ENCODE peak calls at places on chromosomes 13 and 19, in seven cellular contexts. X is foreskin fibroblast, U is heart left ventricle, C is GM12878, K is progenitor cell of endocrine pancreas, J is neural progenitor cell, W is body of pancreas. I is an unnamed sample.

GRCh38 chr13:45255253-45255987 is 54.6 kb upstream of the KCTD4 start:
- DNase-seq in X (no peak), U (no peak), J (no peak), C (no peak), W (no peak), K (no peak), I (no peak)

GRCh38 chr13:98576963-98577822 is at the start of gene STK24:
- DNase-seq in X (peak), U (peak), C (no peak), J (peak), W (peak), K (peak), I (peak)

GRCh38 chr13:27794921-27795717 is 2.8 kb downstream of the GSX1 start:
- DNase-seq in U (no peak), K (no peak), J (peak), C (no peak), X (no peak), W (no peak), I (no peak)

GRCh38 chr13:74047925-74048324 is 86.3 kb downstream of the KLF12 start:
- DNase-seq in U (no peak), J (peak), C (no peak), X (no peak), K (no peak), W (no peak), I (no peak)

GRCh38 chr19:32902448-32902847 is 32.9 kb upstream of the SLC7A9 start:
- DNase-seq in U (no peak), J (no peak), W (no peak), C (no peak), X (no peak), K (no peak), I (no peak)

GRCh38 chr19:29887498-29887897 is 54.5 kb upstream of the URI1 start:
- DNase-seq in J (no peak), W (no peak), C (no peak), U (no peak), X (peak), K (no peak), I (no peak)

GRCh38 chr13:86087241-86087640 is 288.0 kb upstream of the SLITRK6 start:
- DNase-seq in U (no peak), C (no peak), X (no peak), W (no peak), K (no peak), J (no peak), I (no peak)

GRCh38 chr13:94371855-94372254 is 107.6 kb downstream of the DCT start:
- DNase-seq in J (no peak), C (no peak), W (no peak), U (no peak), K (no peak), X (no peak), I (no peak)

GRCh38 chr13:98105929-98106336 is 37.0 kb upstream of the FARP1 start:
- DNase-seq in K (no peak), X (peak), C (no peak), J (no peak), W (no peak), U (peak), I (no peak)

GRCh38 chr19:15252398-15253018 is 20.3 kb upstream of the EPHX3 start:
- DNase-seq in K (no peak), U (no peak), X (peak), C (no peak), W (no peak), J (peak), I (peak)

GRCh38 chr13:61414136-61414535 is 1.5 kb downstream of the PCDH20 start:
- DNase-seq in J (peak), K (no peak), W (no peak), C (no peak), X (no peak), U (no peak), I (no peak)

GRCh38 chr19:46755853-46756543 is 9.7 kb upstream of the STRN4 start:
- DNase-seq in K (no peak), W (no peak), U (no peak), C (no peak), J (no peak), X (no peak), I (no peak)

GRCh38 chr13:46341112-46341711 is 45.8 kb downstream of the RUBCNL start:
- DNase-seq in K (no peak), C (peak), W (no peak), X (peak), U (no peak), J (no peak), I (no peak)

GRCh38 chr19:45528149-45528743 is 21.0 kb downstream of the VASP start:
- DNase-seq in J (peak), W (peak), X (peak), U (peak), C (no peak), K (peak), I (no peak)

GRCh38 chr19:55197531-55197930 is 11.8 kb downstream of the PTPRH start:
- DNase-seq in C (no peak), X (peak), U (no peak), J (peak), W (no peak), K (no peak), I (no peak)

GRCh38 chr13:93262729-93263128 is 36.1 kb downstream of the GPC6 start:
- DNase-seq in C (no peak), K (no peak), W (no peak), J (no peak), X (peak), U (no peak), I (no peak)

GRCh38 chr13:97493471-97493870 is 59.5 kb downstream of the RAP2A start:
- DNase-seq in K (no peak), C (no peak), U (no peak), X (no peak), J (no peak), W (no peak), I (no peak)

GRCh38 chr19:7528522-7529245 is 6.3 kb downstream of the MCOLN1 start:
- DNase-seq in U (no peak), X (no peak), J (no peak), K (no peak), C (no peak), W (no peak), I (no peak)

GRCh38 chr13:95275322-95276118 is 25.7 kb downstream of the ABCC4 start:
- DNase-seq in X (peak), C (no peak), K (no peak), U (no peak), J (no peak), W (no peak), I (no peak)

GRCh38 chr13:73825143-73825542 is 309.1 kb downstream of the KLF12 start:
- DNase-seq in W (no peak), K (no peak), C (no peak), J (no peak), X (no peak), U (no peak), I (no peak)

GRCh38 chr13:59064042-59064441 is 1099.7 kb downstream of the DIAPH3 start:
- DNase-seq in W (no peak), U (no peak), J (no peak), K (no peak), C (no peak), X (no peak), I (no peak)

GRCh38 chr13:69618393-69618792 is 489.2 kb upstream of the ATXN8OS start:
- DNase-seq in J (no peak), C (no peak), W (no peak), K (no peak), U (no peak), X (no peak), I (no peak)

GRCh38 chr13:54261856-54262255 is 1233.2 kb downstream of the OLFM4 start:
- DNase-seq in C (no peak), U (no peak), J (no peak), K (no peak), W (no peak), X (no peak), I (no peak)

GRCh38 chr19:751501-752341 is 809 bp downstream of the MISP start:
- DNase-seq in W (no peak), J (no peak), C (no peak), K (no peak), U (peak), X (peak), I (no peak)

GRCh38 chr19:35348909-35349611 is 1.4 kb downstream of the FFAR1 start:
- DNase-seq in K (no peak), X (no peak), J (peak), W (no peak), U (no peak), C (no peak), I (no peak)

GRCh38 chr13:67023088-67023893 is 206.8 kb downstream of the PCDH9 start:
- DNase-seq in W (no peak), X (peak), C (no peak), K (no peak), U (no peak), J (peak), I (no peak)

GRCh38 chr13:48475230-48475629 is 57.6 kb downstream of the RCBTB2 start:
- DNase-seq in K (no peak), X (no peak), C (no peak), U (no peak), W (no peak), J (no peak), I (no peak)

GRCh38 chr19:1882089-1882785 is 3.1 kb downstream of the ABHD17A start:
- DNase-seq in U (no peak), K (no peak), J (peak), X (no peak), W (no peak), C (no peak), I (no peak)

GRCh38 chr13:29893438-29893837 is 43.0 kb upstream of the UBL3 start:
- DNase-seq in C (no peak), W (no peak), X (peak), U (no peak), K (no peak), J (no peak), I (no peak)

GRCh38 chr19:34228347-34228746 is 26.0 kb upstream of the GARRE1 start:
- DNase-seq in J (no peak), K (no peak), X (peak), U (no peak), W (no peak), C (no peak), I (no peak)

GRCh38 chr19:46744005-46744691 is 1.7 kb upstream of the FKRP start:
- DNase-seq in K (no peak), C (no peak), J (no peak), W (no peak), X (no peak), U (no peak), I (no peak)

GRCh38 chr13:37011002-37011401 is 10.4 kb downstream of the EXOSC8 start:
- DNase-seq in X (no peak), C (no peak), K (no peak), U (no peak), J (no peak), W (no peak), I (no peak)

GRCh38 chr19:6199240-6199983 is 63.9 kb downstream of the ACSBG2 start:
- DNase-seq in K (peak), W (peak), J (peak), C (peak), X (peak), U (peak), I (peak)
- TF ChIP-seq CTCF in K (peak), W (peak), J (peak), C (peak), X (peak), U (peak), I (peak)

DNA sequence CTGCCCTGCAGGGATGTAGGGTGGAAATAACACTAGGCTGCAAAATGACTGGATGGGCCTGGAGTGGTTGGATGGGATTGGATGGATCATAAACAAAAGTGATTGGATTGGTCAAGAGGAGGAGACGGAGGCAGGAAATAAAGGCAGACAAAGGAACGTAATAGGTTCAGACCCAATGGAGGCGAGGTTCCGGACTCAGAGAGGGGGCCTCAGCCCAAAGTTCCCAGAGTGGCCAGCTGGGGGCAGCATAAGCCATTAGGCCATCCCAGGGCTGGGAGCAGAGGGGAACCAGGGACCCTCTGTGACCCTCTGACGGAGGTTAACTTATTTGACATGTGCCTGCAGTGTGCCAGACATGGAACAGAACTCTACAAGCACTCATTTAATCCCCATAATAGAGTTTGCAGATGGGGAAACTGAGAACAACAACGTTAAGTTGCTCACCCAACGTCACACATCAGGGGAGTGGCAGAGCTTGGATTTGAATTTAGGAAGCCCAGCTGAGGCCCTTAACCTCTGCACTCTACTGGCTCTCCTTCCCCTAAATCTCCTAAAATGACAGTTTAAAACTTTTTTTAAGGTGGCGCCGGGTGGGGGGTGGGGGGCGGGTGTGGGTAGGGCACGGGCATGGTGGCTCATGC is 15.3 kb upstream of the MAP1S start:
- DNase-seq in W (peak), X (peak), C (no peak), U (no peak), K (no peak), J (peak), I (peak)
- TF ChIP-seq CTCF in W (peak), X (peak), C (peak), U (peak), K (peak), J (peak), I (peak)

DNA sequence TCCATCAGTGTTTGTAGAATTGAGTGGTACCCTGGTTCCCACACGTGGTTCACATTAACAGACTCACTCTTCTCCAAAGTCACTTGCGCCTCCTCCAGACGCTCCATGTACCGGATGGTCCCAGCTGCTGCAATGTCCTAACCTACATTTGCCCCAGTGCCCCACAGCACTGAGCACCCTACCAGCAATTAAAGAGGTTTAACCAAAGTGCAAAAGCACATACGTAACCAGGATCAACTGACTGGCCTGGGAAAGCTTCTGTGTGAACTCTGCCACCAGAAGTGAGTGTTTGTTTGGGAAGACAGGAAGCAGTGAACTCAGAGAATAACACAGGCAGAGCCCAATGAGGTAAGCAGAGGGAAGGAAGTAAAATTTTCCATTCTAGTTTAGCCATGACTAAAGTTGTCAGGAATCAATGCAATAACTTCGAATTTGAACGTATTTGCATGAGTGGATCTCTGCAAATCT is 7.3 kb upstream of the MEDAG start:
- DNase-seq in W (no peak), C (no peak), X (peak), K (no peak), U (peak), J (no peak), I (no peak)
- TF ChIP-seq CTCF in W (no peak), C (no peak), X (no peak), K (no peak), U (no peak), J (no peak), I (no peak)

DNA sequence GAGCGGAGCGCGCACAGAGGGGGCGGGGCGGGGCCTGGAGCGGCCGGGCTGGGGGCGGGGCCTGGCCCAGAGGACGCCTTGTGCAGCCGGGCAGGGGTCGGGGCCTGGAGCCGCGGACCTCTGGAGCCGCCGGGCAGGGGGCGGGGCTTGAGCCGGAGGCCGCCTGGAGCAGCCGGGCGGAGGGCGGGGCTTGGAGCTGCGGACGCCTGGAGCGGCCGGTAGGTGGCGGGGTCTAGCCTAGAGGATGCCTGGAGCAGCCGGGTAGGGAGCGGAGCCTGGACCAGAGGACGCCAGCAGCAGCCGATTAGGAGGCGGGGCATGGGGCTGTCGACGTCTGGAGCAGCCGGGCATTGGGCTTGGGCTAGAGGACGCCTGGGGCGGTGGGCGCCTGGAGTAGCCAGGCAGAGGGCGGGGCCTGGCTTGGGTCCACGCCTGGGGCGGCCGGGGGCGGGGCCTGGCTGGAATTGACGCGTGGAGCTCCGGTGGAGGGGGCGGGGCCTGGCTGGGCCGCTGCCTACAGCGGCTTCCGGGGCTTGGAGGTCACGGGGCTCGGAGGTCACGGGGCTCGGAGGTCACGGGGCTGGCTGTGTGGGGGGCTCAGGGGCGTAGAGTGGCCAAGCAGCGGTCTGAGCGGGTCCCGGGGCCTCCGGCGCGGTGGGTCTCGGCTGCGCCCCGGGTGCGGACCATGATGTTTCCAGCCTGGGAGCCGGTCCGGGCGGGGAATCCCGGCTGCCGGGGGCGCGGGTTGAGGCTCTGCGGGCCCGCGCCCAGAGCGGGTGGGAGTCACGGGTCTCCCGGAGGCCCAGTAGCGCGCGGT is at the start of gene ANKRD10:
- DNase-seq in W (peak), U (peak), J (peak), K (peak), C (peak), X (peak), I (peak)
- TF ChIP-seq CTCF in W (peak), U (peak), J (peak), K (peak), C (peak), X (peak), I (peak)

GRCh38 chr19:41903161-41903953 is 20.4 kb downstream of the ARHGEF1 start:
- DNase-seq in J (no peak), X (no peak), U (no peak), W (no peak), C (no peak), K (no peak), I (peak)
- TF ChIP-seq CTCF in J (no peak), X (no peak), U (no peak), W (no peak), C (no peak), K (no peak), I (no peak)

GRCh38 chr13:24491853-24492252 is 20.7 kb downstream of the PARP4 start:
- DNase-seq in X (no peak), U (no peak), W (no peak), C (no peak), J (no peak), K (no peak), I (no peak)
- TF ChIP-seq CTCF in X (peak), U (no peak), W (no peak), C (no peak), J (no peak), K (no peak), I (no peak)

DNA sequence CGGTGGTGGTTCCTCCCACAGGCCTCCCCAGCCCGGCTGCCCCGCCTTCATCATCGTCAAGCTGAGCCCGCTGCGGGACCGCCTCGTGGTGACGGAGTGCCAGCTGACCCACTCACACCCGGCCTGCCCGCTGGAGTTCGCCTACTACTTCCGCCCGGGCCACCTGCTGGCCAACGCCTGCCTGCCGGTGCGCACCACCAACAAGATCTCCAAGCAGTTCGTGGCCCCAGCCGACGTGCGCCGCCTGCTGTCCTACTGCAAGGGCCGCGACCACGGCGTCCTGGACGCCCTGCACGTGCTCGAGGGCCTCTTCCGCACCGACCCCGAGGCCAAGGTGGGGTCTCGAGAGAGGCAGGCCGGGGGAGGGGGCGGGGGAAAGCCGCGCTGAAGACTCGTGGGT is 12.0 kb downstream of the ZSWIM9 start:
- DNase-seq in K (no peak), X (no peak), U (no peak), C (no peak), J (no peak), W (no peak), I (no peak)
- TF ChIP-seq CTCF in K (no peak), X (no peak), U (no peak), C (no peak), J (no peak), W (no peak), I (no peak)

DNA sequence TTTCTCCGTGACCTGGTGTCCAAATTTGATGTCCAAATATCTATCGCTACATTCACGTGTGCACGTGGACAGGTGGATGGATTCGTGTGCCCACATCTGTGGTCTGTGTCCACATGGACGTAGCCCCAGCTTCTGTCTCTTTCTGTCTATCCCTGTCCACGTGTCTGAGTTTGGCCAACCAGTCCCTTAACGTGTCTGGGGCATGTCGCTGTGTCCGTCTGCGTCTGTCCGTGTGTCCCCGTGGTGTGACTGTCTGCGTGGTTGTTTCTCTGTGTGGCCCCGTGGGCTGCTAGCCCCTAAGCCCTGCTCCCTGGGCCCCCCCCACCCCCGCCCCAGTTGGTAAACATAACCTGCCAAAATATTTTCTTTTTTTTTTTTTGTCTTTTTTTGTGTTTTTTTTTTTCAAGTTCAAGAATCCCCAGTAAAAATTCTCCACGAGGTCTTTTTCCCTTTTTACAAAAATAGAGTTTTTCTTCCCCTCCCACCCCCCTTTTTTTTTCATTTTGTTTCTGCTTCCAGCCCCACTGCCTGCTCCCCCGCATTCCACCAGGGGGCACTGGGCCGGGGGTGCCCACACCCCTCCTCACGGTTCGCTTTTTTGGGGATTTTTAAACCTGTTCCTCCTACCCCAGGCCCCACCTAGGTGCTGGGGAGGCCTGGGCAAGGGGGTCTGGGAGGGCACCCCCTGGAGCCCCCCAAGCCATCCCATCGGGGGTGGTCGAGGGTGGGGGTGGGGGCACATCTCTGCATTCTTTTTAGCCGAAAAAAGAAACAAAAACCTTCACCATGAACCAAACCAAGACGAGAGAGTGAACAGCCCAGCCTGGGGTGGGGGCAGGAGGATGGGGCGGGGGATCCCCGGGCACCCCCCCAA is 18.3 kb downstream of the PRKCSH start:
- DNase-seq in K (no peak), C (no peak), J (peak), X (no peak), U (no peak), W (no peak), I (no peak)
- TF ChIP-seq CTCF in K (peak), C (peak), J (peak), X (peak), U (no peak), W (no peak), I (peak)

GRCh38 chr13:42000836-42001235 is 39.9 kb upstream of the VWA8 start:
- DNase-seq in C (no peak), U (no peak), W (no peak), J (peak), K (no peak), X (peak), I (no peak)

GRCh38 chr13:42002066-42002465 is 41.2 kb upstream of the VWA8 start:
- DNase-seq in X (no peak), K (no peak), W (no peak), U (no peak), C (no peak), J (no peak), I (no peak)

GRCh38 chr13:41995946-41996345 is 35.0 kb upstream of the VWA8 start:
- DNase-seq in J (no peak), X (peak), K (no peak), W (no peak), U (no peak), C (no peak), I (no peak)

GRCh38 chr13:42001580-42001979 is 40.7 kb upstream of the VWA8 start:
- DNase-seq in J (peak), C (no peak), K (no peak), U (no peak), X (peak), W (no peak), I (peak)
- TF ChIP-seq CTCF in J (no peak), C (no peak), K (no peak), U (no peak), X (no peak), W (no peak), I (no peak)

I was measured in nephron progenitor cell.